ENCODE peak calls at places on chromosomes 4 and X, in four cellular contexts. One of them, this sample, is unnamed.

GRCh38 chr4:169774466-169775445 is 17.0 kb upstream of the HPF1 start:
- DNase-seq in mesenchymal stem cell: no peak
- DNase-seq in H1: peak
- DNase-seq in neuronal stem cell: no peak
- DNase-seq in this sample: no peak

GRCh38 chr4:182083681-182084410 is 159.4 kb upstream of the TENM3 start:
- DNase-seq in mesenchymal stem cell: no peak
- DNase-seq in H1: peak
- DNase-seq in neuronal stem cell: no peak
- DNase-seq in this sample: no peak

GRCh38 chr4:78336093-78336943 is 215.3 kb upstream of the ANXA3 start:
- DNase-seq in mesenchymal stem cell: peak
- DNase-seq in H1: no peak
- DNase-seq in neuronal stem cell: no peak
- DNase-seq in this sample: peak

GRCh38 chrX:150690126-150690525 is 3.1 kb upstream of the MTMR1 start:
- DNase-seq in mesenchymal stem cell: peak
- DNase-seq in H1: no peak
- DNase-seq in neuronal stem cell: no peak
- DNase-seq in this sample: peak

GRCh38 chr4:168908093-168908492 is 102.0 kb downstream of the CBR4 start:
- DNase-seq in mesenchymal stem cell: peak
- DNase-seq in H1: no peak
- DNase-seq in neuronal stem cell: no peak
- DNase-seq in this sample: no peak

GRCh38 chr4:2646386-2647149 is 109.6 kb downstream of the TNIP2 start:
- DNase-seq in mesenchymal stem cell: no peak
- DNase-seq in H1: no peak
- DNase-seq in neuronal stem cell: no peak
- DNase-seq in this sample: no peak

GRCh38 chr4:41218703-41219102 is 4.4 kb upstream of the APBB2 start:
- DNase-seq in mesenchymal stem cell: no peak
- DNase-seq in H1: no peak
- DNase-seq in neuronal stem cell: no peak
- DNase-seq in this sample: no peak

GRCh38 chr4:164997324-164997723 is 19.9 kb upstream of the TRIM61 start:
- DNase-seq in mesenchymal stem cell: peak
- DNase-seq in H1: no peak
- DNase-seq in neuronal stem cell: no peak
- DNase-seq in this sample: no peak

GRCh38 chrX:17412692-17413091 is 37.7 kb downstream of the NHS start:
- DNase-seq in mesenchymal stem cell: peak
- DNase-seq in H1: no peak
- DNase-seq in neuronal stem cell: no peak
- DNase-seq in this sample: peak

GRCh38 chr4:144709793-144710525 is 64.0 kb downstream of the HHIP start:
- DNase-seq in mesenchymal stem cell: no peak
- DNase-seq in H1: no peak
- DNase-seq in neuronal stem cell: no peak
- DNase-seq in this sample: no peak

GRCh38 chr4:16124232-16124631 is 40.4 kb upstream of the PROM1 start:
- DNase-seq in mesenchymal stem cell: no peak
- DNase-seq in H1: no peak
- DNase-seq in neuronal stem cell: no peak
- DNase-seq in this sample: no peak

GRCh38 chr4:37737456-37737855 is 51.3 kb upstream of the RELL1 start:
- DNase-seq in mesenchymal stem cell: peak
- DNase-seq in H1: no peak
- DNase-seq in neuronal stem cell: no peak
- DNase-seq in this sample: peak

GRCh38 chr4:47598320-47598719 is 113.2 kb downstream of the ATP10D start:
- DNase-seq in mesenchymal stem cell: no peak
- DNase-seq in H1: no peak
- DNase-seq in neuronal stem cell: no peak
- DNase-seq in this sample: no peak

GRCh38 chr4:40190880-40191815 is 5.7 kb upstream of the RHOH start:
- DNase-seq in mesenchymal stem cell: peak
- DNase-seq in H1: peak
- DNase-seq in neuronal stem cell: no peak
- DNase-seq in this sample: no peak
- H2BK12ac ChIP-seq in mesenchymal stem cell: peak
- H2BK12ac ChIP-seq in H1: no peak
- H2BK12ac ChIP-seq in neuronal stem cell: no peak
- H2BK12ac ChIP-seq in this sample: no peak

DNA sequence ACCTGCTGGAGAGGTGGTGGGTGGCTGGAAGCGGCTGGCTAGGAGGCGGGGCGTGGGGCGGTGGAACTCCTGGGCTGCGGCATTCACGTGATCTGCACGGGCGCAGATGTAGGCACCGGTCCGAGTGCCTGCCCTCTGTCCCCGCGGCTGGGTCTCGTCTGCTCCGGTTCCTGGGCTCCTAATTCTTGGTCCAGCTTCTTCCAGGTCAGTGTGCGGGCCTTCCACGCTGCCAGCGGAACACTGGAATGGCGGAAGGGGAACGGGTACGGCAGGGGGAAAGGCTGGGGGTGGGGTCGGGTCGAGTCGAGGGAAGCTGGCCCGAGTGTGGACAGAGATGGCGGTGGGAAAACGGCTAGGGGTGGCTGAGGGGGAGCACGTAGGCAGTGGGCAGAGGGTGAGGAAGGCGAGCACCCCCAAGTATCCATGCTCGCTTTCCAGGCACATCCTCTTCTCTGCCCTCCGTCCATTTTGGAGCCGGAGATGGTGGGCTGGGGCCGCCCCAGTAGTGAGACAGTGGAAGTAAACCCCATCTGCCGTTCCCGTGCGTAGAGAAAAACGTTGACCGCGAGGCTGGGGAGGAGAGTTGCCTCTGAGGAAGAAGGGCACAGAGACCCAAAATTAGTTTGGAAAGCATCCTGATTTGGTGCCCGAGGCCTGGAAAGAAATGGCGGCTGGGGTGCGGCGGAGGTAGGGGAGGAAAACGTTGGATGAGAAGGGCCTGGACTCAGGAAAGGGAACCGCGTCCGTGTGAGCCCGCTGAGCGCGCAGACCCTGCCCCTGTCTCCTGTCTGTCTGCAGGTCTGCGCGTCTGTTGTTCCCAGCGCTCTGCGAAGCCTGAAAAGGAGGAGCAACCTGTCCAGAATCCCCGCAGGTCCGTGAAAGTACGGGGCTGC is at the start of gene TCEAL4:
- DNase-seq in mesenchymal stem cell: peak
- DNase-seq in H1: peak
- DNase-seq in neuronal stem cell: no peak
- DNase-seq in this sample: peak
- H2BK12ac ChIP-seq in mesenchymal stem cell: no peak
- H2BK12ac ChIP-seq in H1: no peak
- H2BK12ac ChIP-seq in neuronal stem cell: no peak
- H2BK12ac ChIP-seq in this sample: no peak

GRCh38 chrX:35006361-35006760 is 63.8 kb downstream of the FAM47B start:
- DNase-seq in mesenchymal stem cell: peak
- DNase-seq in H1: no peak
- DNase-seq in neuronal stem cell: no peak
- DNase-seq in this sample: no peak
- H2BK12ac ChIP-seq in mesenchymal stem cell: no peak
- H2BK12ac ChIP-seq in H1: no peak
- H2BK12ac ChIP-seq in neuronal stem cell: no peak
- H2BK12ac ChIP-seq in this sample: no peak

DNA sequence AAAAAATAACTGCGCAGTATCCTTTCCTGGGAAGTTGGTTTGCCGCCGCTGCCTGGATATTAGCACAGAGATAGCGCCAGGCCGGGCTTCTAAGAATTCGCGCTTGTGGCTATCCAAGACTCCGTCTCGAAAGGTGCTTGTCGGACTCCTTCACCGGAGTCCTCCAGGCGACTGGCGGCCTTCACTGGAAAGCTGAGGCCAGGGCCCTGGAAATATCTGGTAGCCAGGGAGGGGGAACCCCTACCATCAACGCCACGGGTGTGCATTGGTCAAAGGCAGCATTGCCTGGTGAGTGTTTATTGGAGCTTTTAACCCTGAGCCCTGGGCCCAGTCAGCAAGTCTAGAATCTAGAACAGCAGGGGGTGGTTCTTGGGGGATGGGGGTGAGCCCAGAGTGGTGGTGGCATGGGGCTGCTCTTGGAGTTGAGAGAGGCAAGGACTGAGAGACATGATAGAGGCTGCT is 567 bp upstream of the PIM2 start:
- DNase-seq in mesenchymal stem cell: no peak
- DNase-seq in H1: peak
- DNase-seq in neuronal stem cell: no peak
- DNase-seq in this sample: no peak
- H2BK12ac ChIP-seq in mesenchymal stem cell: no peak
- H2BK12ac ChIP-seq in H1: no peak
- H2BK12ac ChIP-seq in neuronal stem cell: no peak
- H2BK12ac ChIP-seq in this sample: no peak

DNA sequence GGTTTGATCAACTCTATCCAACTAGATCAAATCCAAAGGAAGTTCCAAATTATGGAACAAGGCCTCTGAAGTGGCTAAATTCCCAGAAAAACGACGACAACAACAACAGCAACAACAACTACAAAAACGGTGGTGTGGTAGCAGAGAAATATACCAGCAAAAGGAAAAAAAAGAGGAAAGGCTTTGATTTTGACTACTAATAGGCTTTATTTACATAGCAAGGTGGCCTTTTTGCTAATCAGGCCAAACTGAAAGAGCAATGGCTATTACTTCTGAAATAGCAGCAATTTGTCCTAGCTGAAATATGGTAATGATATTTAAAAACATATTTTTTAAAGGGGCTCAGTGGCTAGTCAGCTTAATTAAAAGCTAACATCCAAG is 40.8 kb upstream of the TMPRSS11E start:
- DNase-seq in mesenchymal stem cell: no peak
- DNase-seq in H1: no peak
- DNase-seq in neuronal stem cell: no peak
- DNase-seq in this sample: no peak
- H2BK12ac ChIP-seq in mesenchymal stem cell: no peak
- H2BK12ac ChIP-seq in H1: peak
- H2BK12ac ChIP-seq in neuronal stem cell: no peak
- H2BK12ac ChIP-seq in this sample: no peak

GRCh38 chr4:145734051-145734450 is 54.1 kb downstream of the C4orf51 start:
- DNase-seq in mesenchymal stem cell: peak
- DNase-seq in H1: no peak
- DNase-seq in neuronal stem cell: no peak
- DNase-seq in this sample: peak

GRCh38 chr4:145732416-145732815 is 52.5 kb downstream of the C4orf51 start:
- DNase-seq in mesenchymal stem cell: peak
- DNase-seq in H1: no peak
- DNase-seq in neuronal stem cell: no peak
- DNase-seq in this sample: no peak

GRCh38 chr4:145732001-145732400 is 52.1 kb downstream of the C4orf51 start:
- DNase-seq in mesenchymal stem cell: peak
- DNase-seq in H1: no peak
- DNase-seq in neuronal stem cell: no peak
- DNase-seq in this sample: no peak

GRCh38 chr4:145734576-145735329 is 54.8 kb downstream of the C4orf51 start:
- DNase-seq in mesenchymal stem cell: peak
- DNase-seq in H1: no peak
- DNase-seq in neuronal stem cell: no peak
- DNase-seq in this sample: peak

DNA sequence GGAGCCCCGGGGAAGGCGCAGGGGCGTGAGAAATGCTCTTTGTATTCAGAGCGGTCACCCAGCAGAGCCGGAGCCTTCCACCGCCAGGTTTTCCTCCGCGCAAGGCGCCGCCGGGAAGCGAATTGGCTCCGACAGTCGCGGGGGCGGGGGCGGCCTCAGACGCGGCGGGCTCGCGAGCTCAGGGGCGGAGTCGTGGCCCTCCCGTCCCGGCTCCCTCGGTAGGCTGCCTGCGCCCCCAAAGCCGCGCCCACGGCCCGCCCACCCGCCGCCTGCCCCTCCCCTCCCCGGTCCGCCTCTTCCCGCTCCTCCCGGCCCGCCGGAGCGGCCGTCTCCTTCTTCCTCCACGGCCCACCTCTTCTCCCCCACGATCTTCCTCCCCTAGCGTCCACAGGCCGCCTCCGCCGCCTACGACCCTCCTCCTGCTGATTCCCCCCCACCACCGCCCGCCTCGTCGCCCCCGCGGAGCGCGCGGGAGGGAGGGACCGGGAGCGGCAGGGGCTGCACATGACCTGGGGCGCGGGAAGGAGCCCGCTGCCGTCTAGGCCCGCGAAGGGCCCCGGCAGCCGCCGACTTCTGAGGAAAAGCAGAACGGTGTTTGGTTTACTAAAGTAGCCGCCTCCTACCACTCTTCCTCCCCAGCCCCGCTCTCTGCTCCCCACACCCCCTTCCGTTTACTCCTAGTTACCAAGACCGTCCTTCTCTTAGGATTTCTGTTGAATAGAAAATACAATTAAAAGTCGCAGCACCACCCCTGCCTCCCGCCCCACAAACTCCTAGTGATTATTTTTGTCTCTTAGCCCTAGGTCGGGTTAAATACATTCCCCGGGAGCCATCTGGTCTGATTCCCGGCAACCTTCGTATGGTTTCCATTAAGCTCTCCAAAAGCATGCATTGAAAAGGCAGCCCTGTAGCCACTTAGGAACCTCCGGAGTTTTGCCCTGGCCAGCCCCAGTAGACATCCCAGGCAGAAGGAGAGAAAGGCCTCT is 53.2 kb downstream of the C4orf51 start:
- DNase-seq in mesenchymal stem cell: peak
- DNase-seq in H1: peak
- DNase-seq in neuronal stem cell: peak
- DNase-seq in this sample: peak
- H2BK12ac ChIP-seq in mesenchymal stem cell: peak
- H2BK12ac ChIP-seq in H1: no peak
- H2BK12ac ChIP-seq in neuronal stem cell: no peak
- H2BK12ac ChIP-seq in this sample: peak

DNA sequence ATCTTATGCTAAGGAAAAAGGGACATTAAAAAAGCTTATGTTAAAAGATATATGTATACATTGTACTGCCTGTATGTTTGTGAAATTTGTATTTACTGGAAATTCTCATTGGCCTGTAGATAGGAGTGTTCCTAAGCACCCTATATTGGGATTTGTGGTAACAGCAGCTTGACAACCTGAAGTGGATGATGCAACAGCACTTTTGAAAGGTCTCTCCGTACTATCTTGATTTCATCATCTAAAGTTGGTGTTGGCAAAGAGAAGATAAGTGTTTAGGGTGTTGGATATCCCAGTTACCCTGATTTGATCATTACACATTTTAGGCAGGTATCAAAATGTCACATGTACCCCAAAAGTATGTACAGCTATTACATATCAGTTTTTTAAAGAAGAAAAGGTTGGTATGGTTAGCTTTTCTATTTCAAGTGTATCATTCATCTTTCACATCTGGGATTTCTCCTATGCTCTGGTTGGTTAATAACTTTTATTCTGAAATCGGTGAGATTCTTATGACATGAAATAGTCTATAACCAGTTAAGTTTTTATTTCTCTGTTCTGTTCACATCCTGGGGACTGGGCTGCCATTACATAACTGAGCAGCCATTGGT is 10.3 kb downstream of the HADH start:
- DNase-seq in mesenchymal stem cell: peak
- DNase-seq in H1: no peak
- DNase-seq in neuronal stem cell: no peak
- DNase-seq in this sample: no peak
- H2BK12ac ChIP-seq in mesenchymal stem cell: no peak
- H2BK12ac ChIP-seq in H1: no peak
- H2BK12ac ChIP-seq in neuronal stem cell: no peak
- H2BK12ac ChIP-seq in this sample: no peak

GRCh38 chrX:9278475-9279270 is 186.2 kb upstream of the TBL1X start:
- DNase-seq in mesenchymal stem cell: peak
- DNase-seq in H1: no peak
- DNase-seq in neuronal stem cell: no peak
- DNase-seq in this sample: no peak
- H2BK12ac ChIP-seq in mesenchymal stem cell: no peak
- H2BK12ac ChIP-seq in H1: no peak
- H2BK12ac ChIP-seq in neuronal stem cell: no peak
- H2BK12ac ChIP-seq in this sample: no peak

This sample was measured in trophoblast cell.